ENCODE peak calls at places on chromosomes 7 and 10, in four cellular contexts. H is fibroblast of the aortic adventitia, M is nephron progenitor cell, V is HCT116. U is an unnamed sample.
A peak's percentile ranks its signal among the peaks of the same experiment; 100 is the strongest.

GRCh38 chr10:32372000-32372875 is 25.3 kb upstream of the EPC1 start:
- DNase-seq in H (no peak), M (no peak), V (no peak), U (no peak)

GRCh38 chr7:102094311-102094710 is 192.4 kb upstream of the SH2B2 start:
- DNase-seq in H (no peak), M (no peak), V (no peak), U (no peak)

GRCh38 chr7:45642044-45642443 is 67.9 kb downstream of the ADCY1 start:
- DNase-seq in H (no peak), M (no peak), V (no peak), U (no peak)

GRCh38 chr7:36514289-36515243 is 124.9 kb downstream of the ANLN start:
- DNase-seq in H (no peak), M (no peak), V (no peak), U (no peak)

GRCh38 chr10:132311338-132311939 is 3.7 kb upstream of the STK32C start:
- DNase-seq in H (no peak), M (no peak), V (peak; percentile 67), U (no peak)

GRCh38 chr10:105328441-105328840 is 687.4 kb downstream of the SORCS3 start:
- DNase-seq in H (peak; percentile 79), M (no peak), V (no peak), U (no peak)

GRCh38 chr10:27383595-27384542 is 120.2 kb upstream of the RAB18 start:
- DNase-seq in H (no peak), M (no peak), V (no peak), U (peak; percentile 51)

GRCh38 chr10:18233775-18234174 is 93.6 kb downstream of the CACNB2 start:
- DNase-seq in H (no peak), M (peak; percentile 10), V (no peak), U (no peak)

GRCh38 chr10:121077331-121077730 is 226.2 kb downstream of the WDR11 start:
- DNase-seq in H (no peak), M (no peak), V (no peak), U (peak; percentile 78)

GRCh38 chr7:90720970-90721768 is 125.0 kb downstream of the CDK14 start:
- DNase-seq in H (peak; percentile 92), M (no peak), V (no peak), U (peak; percentile 36)

GRCh38 chr10:122331615-122332446 is 42.7 kb upstream of the PLEKHA1 start:
- DNase-seq in H (no peak), M (no peak), V (no peak), U (no peak)

GRCh38 chr7:28180364-28181147 is at the start of gene JAZF1:
- DNase-seq in H (peak; percentile 37), M (peak; percentile 77), V (no peak), U (peak; percentile 30)

GRCh38 chr10:43261578-43261965 is 5.3 kb downstream of the RASGEF1A start:
- DNase-seq in H (no peak), M (no peak), V (no peak), U (no peak)

GRCh38 chr10:117457932-117458331 is 82.7 kb upstream of the PDZD8 start:
- DNase-seq in H (no peak), M (no peak), V (no peak), U (no peak)

GRCh38 chr7:140003913-140004382 is 58.8 kb downstream of the PARP12 start:
- DNase-seq in H (peak; percentile 82), M (peak; percentile 42), V (peak; percentile 47), U (peak; percentile 49)

GRCh38 chr10:42836771-42837468 is 54.3 kb downstream of the BMS1 start:
- DNase-seq in H (peak; percentile 13), M (no peak), V (no peak), U (peak; percentile 32)

GRCh38 chr10:71201921-71202713 is 10.3 kb upstream of the UNC5B start:
- DNase-seq in H (no peak), M (no peak), V (no peak), U (no peak)

GRCh38 chr7:44637788-44638594 is 31.6 kb downstream of the OGDH start:
- DNase-seq in H (peak; percentile 95), M (no peak), V (peak; percentile 91), U (peak; percentile 95)

GRCh38 chr7:143245123-143245522 is 18.1 kb upstream of the GSTK1 start:
- DNase-seq in H (peak; percentile 10), M (no peak), V (no peak), U (peak; percentile 57)

GRCh38 chr10:24589265-24589664 is 134.4 kb downstream of the ARHGAP21 start:
- DNase-seq in H (no peak), M (no peak), V (no peak), U (no peak)

GRCh38 chr7:150464962-150465361 is 14.5 kb downstream of the GIMAP8 start:
- DNase-seq in H (no peak), M (no peak), V (no peak), U (no peak)

GRCh38 chr7:22002731-22003130 is 57.0 kb upstream of the CDCA7L start:
- DNase-seq in H (no peak), M (no peak), V (no peak), U (no peak)

GRCh38 chr7:103343758-103344452 is 662 bp downstream of the DNAJC2 start:
- DNase-seq in H (peak; percentile 32), M (peak; percentile 24), V (no peak), U (peak; percentile 37)

GRCh38 chr7:40516376-40516775 is 381.6 kb downstream of the SUGCT start:
- DNase-seq in H (peak; percentile 31), M (no peak), V (no peak), U (no peak)

GRCh38 chr7:151725844-151726770 is 150.8 kb downstream of the PRKAG2 start:
- DNase-seq in H (no peak), M (no peak), V (no peak), U (no peak)

GRCh38 chr7:78794101-78794500 is 659.4 kb downstream of the MAGI2 start:
- DNase-seq in H (no peak), M (no peak), V (no peak), U (no peak)

GRCh38 chr10:70197235-70197952 is 27.1 kb upstream of the SAR1A start:
- DNase-seq in H (no peak), M (no peak), V (no peak), U (no peak)

GRCh38 chr10:32790483-32790882 is 167.5 kb downstream of the ITGB1 start:
- DNase-seq in H (peak; percentile 13), M (no peak), V (no peak), U (no peak)

GRCh38 chr10:22308390-22308789 is 7.8 kb upstream of the COMMD3 start:
- DNase-seq in H (peak; percentile 59), M (no peak), V (no peak), U (peak; percentile 58)

DNA sequence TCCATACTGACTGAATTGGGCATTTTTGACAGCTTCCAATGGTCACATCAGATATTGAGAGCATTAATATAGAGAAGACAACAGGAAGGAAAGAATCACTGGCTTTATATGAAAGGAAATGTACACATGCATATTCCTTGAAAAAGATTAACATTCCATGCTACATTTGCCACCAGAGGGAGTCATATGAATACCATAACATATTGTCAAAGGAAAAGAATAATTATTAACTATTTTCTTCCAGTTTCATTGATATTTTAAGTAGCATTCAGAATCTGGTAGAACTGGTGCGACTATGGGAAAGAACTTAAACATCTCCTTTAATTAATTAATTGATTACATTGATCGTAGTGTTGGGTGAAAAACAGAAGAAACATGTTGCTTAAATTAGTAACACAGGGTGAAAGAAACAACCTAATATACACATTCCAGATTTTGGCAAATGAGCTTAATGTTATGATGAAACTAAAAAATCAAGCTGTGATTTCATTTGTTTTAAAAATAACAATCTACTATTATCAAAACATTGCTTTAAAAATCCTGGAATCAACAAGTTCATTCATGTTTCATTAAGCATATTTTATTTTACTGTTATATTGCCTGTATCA is 71.5 kb downstream of the GPR85 start:
- DNase-seq in H (peak; percentile 71), M (no peak), V (peak; percentile 27), U (peak; percentile 27)
- TF ChIP-seq CTCF in H (peak; percentile 58), M (no peak), V (peak; percentile 68), U (peak; percentile 58)

DNA sequence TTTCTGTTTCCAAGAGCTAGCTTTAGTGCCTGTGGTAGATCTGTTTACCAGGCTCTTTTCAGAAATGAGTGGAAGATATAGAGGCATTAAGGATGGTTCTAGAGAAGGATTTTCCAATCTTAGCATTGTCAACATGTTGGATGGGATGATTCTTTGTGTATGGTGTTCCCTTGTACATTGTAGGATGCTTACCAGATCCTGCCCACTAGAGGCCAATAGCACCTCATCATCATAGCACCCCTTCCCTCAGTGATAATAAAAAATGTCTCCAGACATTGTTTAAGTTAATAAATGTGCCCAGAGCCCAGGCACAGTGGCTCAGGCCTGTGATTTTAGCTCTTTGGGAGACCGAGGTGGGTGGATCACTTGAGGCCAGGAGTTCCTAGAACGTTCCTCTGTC is 121.2 kb downstream of the ANKRD30A start:
- DNase-seq in H (no peak), M (no peak), V (no peak), U (no peak)
- TF ChIP-seq CTCF in H (no peak), M (no peak), V (no peak), U (no peak)

DNA sequence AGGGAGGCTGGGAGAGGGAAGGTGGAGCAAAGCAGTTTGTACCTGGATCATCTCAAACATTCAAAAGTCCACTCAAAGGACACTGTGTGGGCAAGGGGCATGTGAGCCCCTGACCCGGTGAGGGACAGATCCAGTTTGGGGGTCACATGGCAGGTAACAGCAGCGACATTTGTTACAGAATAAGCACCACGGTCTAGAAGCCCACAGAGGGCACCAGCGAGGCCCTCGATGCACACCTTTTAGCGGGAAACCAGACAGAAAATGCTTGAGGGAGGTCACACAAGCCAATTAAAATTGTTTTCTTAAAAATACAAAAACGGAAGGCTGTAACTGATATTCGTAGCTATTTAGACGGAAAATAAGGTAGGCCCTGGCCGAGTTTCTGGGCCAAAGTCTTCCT is 144.4 kb downstream of the ZMYND11 start:
- DNase-seq in H (no peak), M (no peak), V (no peak), U (no peak)
- TF ChIP-seq CTCF in H (no peak), M (no peak), V (peak; percentile 13), U (no peak)

GRCh38 chr7:157760004-157760730 is 423.4 kb downstream of the DNAJB6 start:
- DNase-seq in H (no peak), M (no peak), V (peak; percentile 6), U (no peak)
- TF ChIP-seq CTCF in H (no peak), M (no peak), V (peak; percentile 87), U (no peak)

GRCh38 chr7:9600974-9601373 is 1167.6 kb downstream of the NXPH1 start:
- DNase-seq in H (no peak), M (peak; percentile 35), V (no peak), U (no peak)
- TF ChIP-seq CTCF in H (no peak), M (peak; percentile 52), V (no peak), U (no peak)

GRCh38 chr7:128924706-128925588 is 12.8 kb upstream of the IRF5 start:
- DNase-seq in H (no peak), M (no peak), V (no peak), U (no peak)

GRCh38 chr7:128920913-128921582 is 10.5 kb upstream of the KCP start:
- DNase-seq in H (no peak), M (no peak), V (no peak), U (no peak)

GRCh38 chr7:128922496-128923410 is 12.2 kb upstream of the KCP start:
- DNase-seq in H (no peak), M (no peak), V (no peak), U (no peak)

GRCh38 chr7:128921866-128922440 is 11.4 kb upstream of the KCP start:
- DNase-seq in H (no peak), M (no peak), V (no peak), U (no peak)

GRCh38 chr7:128923411-128923800 is 12.9 kb upstream of the KCP start:
- DNase-seq in H (no peak), M (no peak), V (no peak), U (no peak)
- TF ChIP-seq CTCF in H (no peak), M (no peak), V (no peak), U (no peak)

U was measured in mammary epithelial cell.